ENCODE peak calls at places on chromosome 21, in eight cellular contexts. J, K, D, Q, E, I, N and C are unnamed samples.

GRCh38 chr21:45386728-45387371 is 18.1 kb upstream of the COL18A1 start:
- DNase-seq in J (no peak), K (peak), D (no peak), Q (no peak), E (no peak), I (no peak), N (peak), C (peak)

GRCh38 chr21:32333953-32334673 is 35.5 kb downstream of the MRAP start:
- DNase-seq in J (no peak), K (no peak), D (no peak), Q (no peak), E (no peak), I (no peak), N (no peak), C (no peak)

GRCh38 chr21:31351438-31351837 is 7.4 kb upstream of the TIAM1 start:
- DNase-seq in J (no peak), K (no peak), D (no peak), Q (no peak), E (no peak), I (no peak), N (peak), C (no peak)

GRCh38 chr21:37642493-37642892 is 273.8 kb downstream of the KCNJ6 start:
- DNase-seq in J (no peak), K (no peak), D (peak), Q (no peak), E (no peak), I (no peak), N (no peak), C (no peak)

GRCh38 chr21:44814498-44815023 is 3.3 kb downstream of the SUMO3 start:
- DNase-seq in J (no peak), K (no peak), D (no peak), Q (no peak), E (no peak), I (no peak), N (no peak), C (no peak)

GRCh38 chr21:36567216-36567917 is 87.4 kb upstream of the CLDN14 start:
- DNase-seq in J (no peak), K (no peak), D (no peak), Q (no peak), E (no peak), I (no peak), N (no peak), C (no peak)

GRCh38 chr21:39258207-39258606 is 55.2 kb downstream of the BRWD1 start:
- DNase-seq in J (no peak), K (no peak), D (no peak), Q (no peak), E (no peak), I (no peak), N (no peak), C (no peak)

GRCh38 chr21:38455403-38455802 is 42.9 kb downstream of the ERG start:
- DNase-seq in J (no peak), K (no peak), D (no peak), Q (no peak), E (no peak), I (no peak), N (no peak), C (no peak)

GRCh38 chr21:45457832-45458172 is 52.8 kb downstream of the COL18A1 start:
- DNase-seq in J (no peak), K (no peak), D (no peak), Q (no peak), E (no peak), I (no peak), N (no peak), C (no peak)

GRCh38 chr21:41432567-41433460 is 6.8 kb downstream of the MX1 start:
- DNase-seq in J (peak), K (peak), D (no peak), Q (no peak), E (no peak), I (no peak), N (no peak), C (no peak)

GRCh38 chr21:17866590-17866989 is 47.4 kb upstream of the C21orf91 start:
- DNase-seq in J (no peak), K (no peak), D (no peak), Q (no peak), E (no peak), I (no peak), N (no peak), C (no peak)

GRCh38 chr21:34192646-34193285 is 119.4 kb downstream of the MRPS6 start:
- DNase-seq in J (no peak), K (no peak), D (peak), Q (no peak), E (no peak), I (no peak), N (no peak), C (no peak)

GRCh38 chr21:36487641-36488307 is 7.9 kb upstream of the CLDN14 start:
- DNase-seq in J (peak), K (no peak), D (no peak), Q (no peak), E (no peak), I (no peak), N (no peak), C (no peak)

GRCh38 chr21:29300547-29301138 is 1.9 kb downstream of the BACH1 start:
- DNase-seq in J (no peak), K (no peak), D (peak), Q (no peak), E (no peak), I (no peak), N (no peak), C (peak)

GRCh38 chr21:37245151-37245550 is 22.0 kb downstream of the VPS26C start:
- DNase-seq in J (no peak), K (no peak), D (no peak), Q (no peak), E (no peak), I (no peak), N (no peak), C (no peak)

GRCh38 chr21:35217504-35218060 is 168.5 kb upstream of the RUNX1 start:
- DNase-seq in J (no peak), K (no peak), D (no peak), Q (no peak), E (no peak), I (no peak), N (peak), C (no peak)

GRCh38 chr21:33437140-33437539 is 33.9 kb downstream of the IFNGR2 start:
- DNase-seq in J (no peak), K (no peak), D (no peak), Q (no peak), E (no peak), I (no peak), N (no peak), C (no peak)

GRCh38 chr21:34625194-34625593 is 10.3 kb upstream of the RCAN1 start:
- DNase-seq in J (no peak), K (no peak), D (no peak), Q (no peak), E (no peak), I (no peak), N (no peak), C (no peak)

GRCh38 chr21:36550761-36551160 is 70.8 kb upstream of the CLDN14 start:
- DNase-seq in J (no peak), K (no peak), D (no peak), Q (no peak), E (no peak), I (no peak), N (no peak), C (no peak)

GRCh38 chr21:28960245-28960644 is 32.4 kb downstream of the LTN1 start:
- DNase-seq in J (no peak), K (no peak), D (no peak), Q (no peak), E (no peak), I (no peak), N (no peak), C (no peak)

GRCh38 chr21:15301736-15302135 is 236.9 kb upstream of the NRIP1 start:
- DNase-seq in J (no peak), K (no peak), D (no peak), Q (no peak), E (no peak), I (no peak), N (no peak), C (no peak)

GRCh38 chr21:16195896-16196443 is 466.2 kb downstream of the USP25 start:
- DNase-seq in J (no peak), K (no peak), D (no peak), Q (no peak), E (no peak), I (no peak), N (no peak), C (no peak)

GRCh38 chr21:33229776-33230517 is at the start of gene IFNAR2:
- DNase-seq in J (peak), K (no peak), D (peak), Q (peak), E (peak), I (no peak), N (peak), C (no peak)